ENCODE peak calls at places on chromosomes 7 and 10, in five cellular contexts. P is colonic mucosa, L is left ventricle myocardium inferior, U is psoas muscle, O is fibroblast of lung. Y is an unnamed sample.

GRCh38 chr10:86968994-86969355 is 693 bp downstream of the ADIRF start:
- DNase-seq in U (no peak), P (no peak), L (peak), O (no peak), Y (no peak)

GRCh38 chr7:117759950-117760640 is 113.1 kb downstream of the CTTNBP2 start:
- DNase-seq in P (no peak), O (peak), L (no peak), U (no peak), Y (no peak)

GRCh38 chr10:71621263-71621751 is 98.3 kb downstream of the C10orf105 start:
- DNase-seq in P (no peak), O (no peak), U (peak), L (no peak), Y (no peak)

GRCh38 chr10:65430979-65431378 is 1494.9 kb upstream of the LRRTM3 start:
- DNase-seq in U (no peak), L (no peak), P (no peak), O (no peak), Y (no peak)

GRCh38 chr10:124693396-124693795 is 50.8 kb downstream of the FAM53B start:
- DNase-seq in U (no peak), P (no peak), O (no peak), L (no peak), Y (no peak)

GRCh38 chr7:234712-235553 is 42.6 kb downstream of the FAM20C start:
- DNase-seq in U (peak), O (no peak), P (peak), L (peak), Y (no peak)

GRCh38 chr10:100216006-100216405 is 13.4 kb downstream of the CHUK start:
- DNase-seq in P (no peak), L (no peak), U (no peak), O (peak), Y (no peak)

GRCh38 chr10:16967866-16968721 is 150.9 kb upstream of the RSU1 start:
- DNase-seq in U (peak), O (peak), L (no peak), P (no peak), Y (no peak)

GRCh38 chr10:97708976-97709745 is 4.4 kb upstream of the MARVELD1 start:
- DNase-seq in L (peak), U (peak), O (peak), P (peak), Y (peak)

GRCh38 chr10:114024876-114025609 is 18.6 kb upstream of the ADRB1 start:
- DNase-seq in P (no peak), U (no peak), L (no peak), O (peak), Y (peak)

GRCh38 chr7:111083423-111083822 is 7.5 kb upstream of the LRRN3 start:
- DNase-seq in L (no peak), O (peak), P (no peak), U (no peak), Y (no peak)

GRCh38 chr10:44306762-44307161 is 78.1 kb downstream of the CXCL12 start:
- DNase-seq in L (no peak), U (no peak), P (no peak), O (no peak), Y (peak)

GRCh38 chr10:30529373-30529998 is 95.5 kb downstream of the MAP3K8 start:
- DNase-seq in U (peak), P (peak), L (peak), O (no peak), Y (no peak)

GRCh38 chr7:129886184-129886817 is 66.5 kb downstream of the UBE2H start:
- DNase-seq in U (no peak), L (no peak), P (no peak), O (no peak), Y (no peak)

GRCh38 chr7:77481615-77482014 is 55.5 kb upstream of the PTPN12 start:
- DNase-seq in O (no peak), L (no peak), U (no peak), P (peak), Y (no peak)

GRCh38 chr7:156014201-156014600 is 201.9 kb upstream of the SHH start:
- DNase-seq in L (no peak), P (no peak), O (no peak), U (no peak), Y (peak)

GRCh38 chr10:68492118-68492517 is 20.3 kb upstream of the DNA2 start:
- DNase-seq in L (no peak), U (no peak), O (no peak), P (no peak), Y (no peak)

GRCh38 chr7:37142943-37143342 is 305.7 kb downstream of the ELMO1 start:
- DNase-seq in O (no peak), U (no peak), P (no peak), L (no peak), Y (no peak)

GRCh38 chr7:37145682-37146081 is 303.0 kb downstream of the ELMO1 start:
- DNase-seq in L (no peak), P (no peak), O (no peak), U (no peak), Y (no peak)

GRCh38 chr7:37141742-37142141 is 306.9 kb downstream of the ELMO1 start:
- DNase-seq in O (no peak), U (no peak), P (no peak), L (no peak), Y (no peak)
- TF ChIP-seq CTCF in O (peak), U (no peak), P (no peak), L (no peak), Y (no peak)

DNA sequence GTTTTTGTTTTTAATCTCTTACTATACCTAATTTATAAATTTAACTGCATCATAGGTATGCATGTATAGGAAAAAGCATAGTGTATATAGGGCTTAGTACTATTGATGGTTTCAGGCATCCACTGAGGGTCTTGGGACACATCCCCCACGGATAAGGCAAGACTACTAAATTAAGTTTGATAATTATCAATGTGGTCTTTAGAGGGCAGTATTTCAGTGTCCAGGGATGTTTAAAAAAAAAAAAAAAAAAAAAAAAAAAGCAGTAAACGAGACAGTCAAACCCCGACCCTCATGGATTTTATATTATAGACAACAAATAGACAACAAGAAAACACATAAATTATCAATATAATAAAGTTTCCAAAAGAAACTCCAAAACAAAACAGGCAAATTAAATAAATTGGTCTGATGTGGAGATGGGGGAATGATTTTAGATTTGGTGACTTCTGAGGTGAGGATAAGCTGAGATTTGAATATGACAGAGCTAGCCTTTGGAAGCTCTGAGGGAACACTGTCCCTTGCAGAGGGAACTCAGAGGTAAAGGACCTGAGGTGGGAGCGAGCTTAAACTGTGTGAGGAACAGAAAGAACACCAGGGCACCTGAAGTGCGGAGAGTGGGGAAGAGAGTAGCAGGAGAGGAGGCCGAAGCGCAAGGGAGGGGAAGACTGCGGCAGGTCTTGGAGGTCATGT is 14.8 kb downstream of the ACSM6 start:
- DNase-seq in L (no peak), P (no peak), O (no peak), U (no peak), Y (no peak)
- TF ChIP-seq CTCF in L (peak), P (peak), O (peak), U (peak), Y (peak)

GRCh38 chr10:130515670-130516069 is 379.5 kb downstream of the GLRX3 start:
- DNase-seq in O (no peak), L (no peak), U (no peak), P (no peak), Y (peak)
- TF ChIP-seq CTCF in O (no peak), L (no peak), U (no peak), P (no peak), Y (no peak)

DNA sequence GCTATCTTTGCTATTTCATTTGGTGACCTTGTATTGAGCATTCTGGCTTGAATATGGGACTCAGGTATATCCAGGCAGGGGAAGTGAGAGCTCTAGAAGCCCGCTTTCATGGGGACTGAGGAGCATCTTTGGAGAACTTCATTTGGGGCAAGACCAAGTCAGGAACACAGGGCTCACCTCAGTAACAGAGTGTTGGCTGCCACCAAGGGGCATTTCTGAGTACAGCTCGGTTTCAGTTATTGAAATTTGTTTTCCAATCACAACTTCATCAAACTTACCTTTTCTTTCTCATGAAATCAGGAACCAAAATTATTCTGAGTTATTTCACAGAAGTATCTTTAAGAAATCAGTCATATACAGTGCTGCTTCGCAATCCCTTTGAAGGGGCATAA is 337.2 kb downstream of the C7orf25 start:
- DNase-seq in U (no peak), P (no peak), O (no peak), L (no peak), Y (no peak)
- TF ChIP-seq CTCF in U (peak), P (no peak), O (peak), L (peak), Y (peak)

GRCh38 chr7:27165089-27165654 is at the start of gene HOXA9:
- DNase-seq in U (peak), P (peak), O (no peak), L (peak), Y (no peak)

GRCh38 chr7:27162930-27163775 is 2.2 kb downstream of the HOXA9 start:
- DNase-seq in O (no peak), L (no peak), U (no peak), P (no peak), Y (no peak)

GRCh38 chr7:27165655-27166474 is 528 bp upstream of the HOXA9 start:
- DNase-seq in L (no peak), O (no peak), U (peak), P (peak), Y (no peak)

GRCh38 chr7:27163776-27164380 is 1.5 kb downstream of the HOXA9 start:
- DNase-seq in O (no peak), U (no peak), L (peak), P (no peak), Y (no peak)

DNA sequence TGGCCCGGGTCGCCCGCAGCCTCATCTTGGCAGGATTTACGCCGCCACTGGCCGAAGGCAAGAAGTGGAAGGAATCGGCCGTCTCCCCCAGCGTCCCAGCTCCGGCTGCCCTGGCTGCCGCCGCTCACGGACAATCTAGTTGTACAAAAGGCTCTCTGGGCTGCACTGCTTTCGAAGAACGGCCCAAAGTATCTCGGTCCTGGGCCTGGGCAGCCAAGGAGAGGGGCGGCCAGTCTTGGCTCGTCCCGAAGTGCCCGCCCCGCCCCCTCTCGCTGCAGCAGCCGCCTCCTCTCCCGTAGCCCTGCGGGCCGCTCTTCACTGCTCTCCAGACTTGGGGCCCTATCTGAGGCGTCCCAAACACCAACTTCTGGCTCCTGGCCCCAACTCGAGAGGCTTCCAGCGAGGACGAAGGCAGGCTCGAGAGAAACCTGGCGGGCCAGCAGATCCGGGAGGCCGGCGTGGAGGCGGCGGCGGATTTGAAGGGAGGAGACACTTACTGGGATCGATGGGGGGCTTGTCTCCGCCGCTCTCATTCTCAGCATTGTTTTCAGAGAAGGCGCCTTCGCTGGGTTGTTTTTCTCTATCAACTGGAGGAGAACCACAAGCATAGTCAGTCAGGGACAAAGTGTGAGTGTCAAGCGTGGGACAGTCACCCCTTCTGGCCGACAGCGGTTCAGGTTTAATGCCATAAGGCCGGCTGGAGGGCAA is 802 bp downstream of the HOXA9 start:
- DNase-seq in P (no peak), U (peak), O (no peak), L (peak), Y (no peak)
- TF ChIP-seq CTCF in P (no peak), U (peak), O (no peak), L (no peak), Y (no peak)

GRCh38 chr7:134520130-134520529 is 7.2 kb upstream of the AKR1B10 start:
- DNase-seq in L (no peak), P (no peak), U (no peak), O (no peak), Y (no peak)
- TF ChIP-seq CTCF in L (no peak), P (no peak), U (peak), O (peak), Y (no peak)

GRCh38 chr7:41599760-41600159 is 103.1 kb downstream of the INHBA start:
- DNase-seq in L (no peak), U (no peak), O (no peak), P (no peak), Y (no peak)
- TF ChIP-seq CTCF in L (no peak), U (no peak), O (peak), P (no peak), Y (no peak)

Y was measured in esophagus muscularis mucosa.